ENCODE peak calls at places on chromosomes 4 and X, in five cellular contexts. A is left ventricle myocardium inferior; D is A549; P is nephron progenitor cell; H is CD8-positive, alpha-beta T cell. G is an unnamed sample.

GRCh38 chr4:53576676-53577372 is 14.5 kb downstream of the LNX1 start:
- DNase-seq in A (no peak), P (no peak), D (no peak), H (no peak), G (no peak)

GRCh38 chrX:20235755-20236154 is 31.0 kb downstream of the RPS6KA3 start:
- DNase-seq in P (no peak), H (no peak), A (no peak), D (no peak), G (no peak)

GRCh38 chrX:30906726-30907125 is 17.7 kb upstream of the TAB3 start:
- DNase-seq in D (no peak), A (no peak), H (no peak), P (no peak), G (no peak)

GRCh38 chrX:130688360-130688759 is 214.6 kb downstream of the ENOX2 start:
- DNase-seq in A (no peak), P (no peak), H (no peak), D (no peak), G (no peak)

GRCh38 chr4:82491251-82491960 is 61.0 kb downstream of the ENOPH1 start:
- DNase-seq in P (no peak), D (no peak), H (no peak), A (no peak), G (no peak)

GRCh38 chrX:43693602-43694406 is 37.7 kb downstream of the MAOA start:
- DNase-seq in H (no peak), D (no peak), P (no peak), A (no peak), G (no peak)

GRCh38 chr4:26000274-26000950 is 86.4 kb downstream of the SMIM20 start:
- DNase-seq in D (no peak), P (no peak), A (no peak), H (no peak), G (no peak)

GRCh38 chrX:46601283-46601682 is 27.7 kb downstream of the CHST7 start:
- DNase-seq in H (no peak), D (no peak), P (no peak), A (no peak), G (no peak)

GRCh38 chr4:89914609-89915008 is 20.0 kb downstream of the MMRN1 start:
- DNase-seq in P (no peak), A (no peak), H (no peak), D (no peak), G (no peak)

GRCh38 chrX:50448565-50448964 is 22.1 kb downstream of the DGKK start:
- DNase-seq in H (no peak), P (no peak), D (peak; percentile 1), A (no peak), G (no peak)

GRCh38 chr4:77800483-77801259 is 18.5 kb downstream of the CNOT6L start:
- DNase-seq in H (no peak), P (no peak), A (no peak), D (no peak), G (no peak)

GRCh38 chr4:119025916-119026661 is 109.5 kb upstream of the MYOZ2 start:
- DNase-seq in D (peak; percentile 38), A (no peak), H (no peak), P (no peak), G (no peak)

GRCh38 chr4:21811576-21811975 is 137.0 kb downstream of the KCNIP4 start:
- DNase-seq in D (no peak), A (no peak), P (no peak), H (no peak), G (no peak)

GRCh38 chr4:87985097-87985886 is 9.8 kb downstream of the SPP1 start:
- DNase-seq in D (peak; percentile 44), P (peak; percentile 46), H (no peak), A (peak; percentile 55), G (no peak)

GRCh38 chr4:147492761-147493160 is 11.9 kb downstream of the EDNRA start:
- DNase-seq in H (no peak), A (peak; percentile 33), D (no peak), P (no peak), G (no peak)

GRCh38 chr4:113114884-113115283 is 65.4 kb downstream of the ANK2 start:
- DNase-seq in D (no peak), H (no peak), A (no peak), P (no peak), G (no peak)

GRCh38 chr4:7195138-7195510 is 2.8 kb downstream of the SORCS2 start:
- DNase-seq in D (no peak), A (no peak), P (no peak), H (no peak), G (no peak)

GRCh38 chr4:7195546-7196282 is 3.4 kb downstream of the SORCS2 start:
- DNase-seq in A (no peak), D (no peak), P (no peak), H (no peak), G (no peak)

GRCh38 chr4:7196283-7196651 is 3.9 kb downstream of the SORCS2 start:
- DNase-seq in D (no peak), A (no peak), H (no peak), P (no peak), G (no peak)

GRCh38 chr4:7193040-7193958 is 961 bp downstream of the SORCS2 start:
- DNase-seq in H (no peak), D (no peak), P (peak; percentile 41), A (no peak), G (no peak)

DNA sequence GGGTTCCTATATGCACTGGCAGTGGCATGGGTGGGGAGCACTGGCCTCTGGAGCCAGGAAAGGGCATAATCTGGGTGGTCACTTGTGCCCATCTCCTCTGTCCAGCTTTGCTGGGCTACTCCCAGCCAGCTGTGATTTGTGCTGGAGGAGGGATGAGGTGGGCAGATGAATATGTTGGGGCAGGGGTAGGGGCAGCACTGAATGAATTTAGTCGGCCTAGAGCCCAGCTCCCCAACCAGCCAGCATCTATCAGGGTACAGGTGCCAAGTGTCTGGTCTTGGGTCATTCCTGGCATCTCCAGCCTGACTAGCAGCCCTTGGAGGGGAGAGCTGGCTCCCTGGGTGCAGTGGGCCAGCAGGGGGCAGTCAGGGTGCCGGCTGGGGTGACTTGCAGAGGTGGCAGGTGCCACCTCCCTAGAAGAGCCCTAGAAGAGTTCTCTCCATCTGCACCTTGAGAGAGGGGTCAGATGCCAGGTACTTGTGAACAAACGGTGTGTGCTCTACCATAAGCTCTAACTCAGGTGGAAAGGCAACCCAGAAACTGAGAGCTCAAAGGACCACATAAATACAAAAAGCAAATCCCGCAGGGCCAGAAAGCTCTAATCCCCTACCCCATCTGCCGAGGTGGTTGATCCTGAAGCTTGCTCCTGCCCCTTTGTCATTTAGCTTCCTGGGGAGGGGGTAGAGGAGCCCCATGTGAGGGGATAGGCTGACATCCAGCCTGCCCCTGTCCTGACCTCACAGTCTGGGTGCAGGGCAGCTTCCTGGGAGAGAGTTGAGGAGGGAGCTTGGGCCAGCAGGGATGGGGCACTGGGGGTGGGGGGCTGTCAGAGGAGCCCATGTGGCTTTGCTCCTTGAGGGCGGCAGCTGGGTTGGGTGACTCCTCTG is 2.2 kb downstream of the SORCS2 start:
- DNase-seq in A (peak; percentile 42), H (no peak), P (peak; percentile 60), D (peak; percentile 40), G (no peak)
- TF ChIP-seq CTCF in A (peak; percentile 62), H (no peak), P (peak; percentile 45), D (peak; percentile 41), G (peak; percentile 22)

DNA sequence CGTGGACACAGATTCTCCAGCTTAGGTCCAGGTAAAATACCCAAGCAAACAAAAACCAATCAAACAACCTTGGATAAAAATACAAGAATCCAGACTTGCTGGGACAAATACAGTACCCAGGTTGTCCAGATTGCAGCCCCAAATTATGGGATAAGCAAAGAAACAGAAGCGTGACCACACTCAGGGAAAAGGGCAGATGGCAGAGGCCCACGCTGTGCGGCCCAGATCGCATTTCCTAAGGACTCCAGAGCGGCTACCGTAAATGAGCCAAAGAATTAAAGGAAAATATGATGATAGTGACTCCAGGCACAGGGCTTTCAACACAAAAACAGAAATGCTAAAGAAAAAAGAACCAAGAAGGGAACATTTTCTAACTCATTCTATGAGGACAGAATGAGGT is 50.3 kb downstream of the FGFRL1 start:
- DNase-seq in H (no peak), P (no peak), A (no peak), D (no peak), G (no peak)
- TF ChIP-seq CTCF in H (no peak), P (no peak), A (no peak), D (no peak), G (no peak)

DNA sequence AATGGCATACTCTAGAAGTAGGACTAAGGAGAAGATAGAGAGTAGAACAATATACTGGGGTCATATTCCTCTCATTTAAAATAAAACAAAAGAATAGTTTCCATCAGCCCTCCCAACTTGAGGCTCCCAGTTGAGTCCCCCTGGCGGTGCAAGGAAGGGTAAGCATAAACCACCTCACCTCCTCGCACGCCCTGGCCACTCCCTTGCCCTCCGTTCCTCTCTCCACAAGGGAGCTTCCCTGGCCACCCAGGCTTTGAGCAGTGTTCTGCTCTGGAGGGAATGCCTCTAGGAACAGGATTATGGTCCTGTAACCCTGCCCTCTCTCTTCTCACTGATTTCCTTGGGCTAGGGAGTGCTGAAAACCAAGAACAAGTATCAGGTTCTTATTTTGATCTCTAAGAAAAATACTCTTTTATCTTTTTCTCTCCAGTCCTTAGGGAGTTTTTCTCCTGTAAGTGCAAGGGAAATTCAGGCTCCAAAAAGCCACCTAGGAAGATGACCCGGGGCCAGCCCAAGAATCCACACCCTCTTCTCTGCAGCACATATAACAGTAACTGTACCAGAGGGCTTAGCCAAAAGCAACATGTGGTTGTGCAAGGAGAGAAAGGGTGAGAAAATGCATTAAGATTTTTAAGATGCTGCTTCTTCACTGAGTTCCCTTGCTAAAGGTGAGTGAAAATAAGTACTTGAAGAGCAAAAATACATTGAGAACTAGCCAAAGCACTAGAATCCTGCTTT is 69.9 kb downstream of the USP38 start:
- DNase-seq in A (no peak), P (peak; percentile 11), H (no peak), D (no peak), G (no peak)
- TF ChIP-seq CTCF in A (no peak), P (no peak), H (no peak), D (no peak), G (no peak)

DNA sequence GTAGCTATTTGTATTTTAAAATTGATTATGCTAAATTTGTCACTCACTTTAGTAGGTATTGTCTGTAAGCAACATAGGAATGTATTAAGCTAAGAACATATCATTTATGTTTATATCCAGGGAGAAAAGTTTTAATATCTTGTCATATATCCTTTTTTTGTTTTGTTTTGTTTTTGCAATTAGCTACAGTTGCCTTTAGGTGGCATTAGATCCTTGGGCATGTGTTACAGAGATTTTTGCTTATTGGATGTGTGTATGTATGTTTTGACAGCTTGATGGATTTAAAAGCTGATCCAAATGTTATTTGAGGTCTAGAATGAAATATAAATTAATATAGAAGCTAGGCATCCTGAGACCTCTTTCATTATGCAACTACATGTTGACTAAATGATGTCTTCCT is 36.1 kb upstream of the OTUD4 start:
- DNase-seq in H (no peak), P (no peak), A (no peak), D (no peak), G (no peak)
- TF ChIP-seq CTCF in H (no peak), P (peak; percentile 29), A (peak; percentile 61), D (peak; percentile 56), G (no peak)

DNA sequence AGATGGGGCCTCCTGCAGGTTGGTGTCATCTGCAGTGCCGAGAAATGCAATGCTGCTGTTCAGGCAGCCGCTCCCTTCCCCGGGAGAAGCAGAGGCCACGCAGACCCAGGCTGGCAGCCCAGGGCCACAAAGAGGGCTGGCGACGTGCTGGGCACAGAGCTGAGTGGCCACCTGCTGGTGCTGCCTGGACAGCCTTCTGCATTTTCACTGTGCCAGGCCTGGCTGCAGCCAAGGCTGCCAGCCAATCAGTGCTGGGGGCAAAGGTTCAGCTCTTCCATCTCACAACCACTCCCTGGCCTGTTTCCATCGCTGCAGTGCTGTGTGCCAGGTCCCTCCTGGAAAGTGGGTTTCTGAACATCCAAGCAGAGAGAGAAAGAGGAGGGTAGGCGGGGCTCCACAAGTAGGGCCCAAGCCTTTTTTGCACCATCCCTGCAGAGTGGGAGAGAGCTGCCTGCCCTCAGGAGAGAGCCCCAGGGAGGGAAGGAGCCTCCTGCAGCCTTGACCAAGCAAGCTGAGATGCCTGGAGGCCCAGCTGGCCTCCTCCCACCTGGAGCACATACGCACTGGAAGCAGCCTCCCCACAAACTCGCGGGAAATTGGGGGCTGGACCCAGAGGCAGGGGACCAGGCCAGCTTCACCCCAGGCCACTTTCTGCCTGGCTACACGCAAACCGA is 20.1 kb downstream of the ADRA2C start:
- DNase-seq in P (no peak), H (no peak), D (peak; percentile 33), A (no peak), G (no peak)
- TF ChIP-seq CTCF in P (no peak), H (no peak), D (no peak), A (peak; percentile 42), G (no peak)